ENCODE peak calls at places on chromosomes 2 and 18, in ten cellular contexts. One of them, this sample, is unnamed.

GRCh38 chr2:24652265-24653232 is 140.6 kb downstream of the PTRHD1 start:
- DNase-seq in H54: no peak
- DNase-seq in NCI-H510A treated with DMSO at 0.1 percent for 48 hours: peak; percentile 53
- DNase-seq in mesenteric fat pad: no peak
- DNase-seq in AG09309: no peak
- DNase-seq in NCI-H524: no peak
- DNase-seq in GM19239: no peak
- DNase-seq in activated CD8-positive, alpha-beta memory T cell treated with anti-CD3 and anti-CD28 coated beads for 1 hour: no peak
- DNase-seq in cardiac muscle cell: no peak
- DNase-seq in adrenal gland: no peak
- DNase-seq in this sample: no peak

GRCh38 chr18:45384137-45384998 is 230.9 kb upstream of the SLC14A2 start:
- DNase-seq in H54: peak; percentile 16
- DNase-seq in NCI-H510A treated with DMSO at 0.1 percent for 48 hours: peak; percentile 32
- DNase-seq in mesenteric fat pad: no peak
- DNase-seq in AG09309: no peak
- DNase-seq in NCI-H524: peak; percentile 30
- DNase-seq in GM19239: peak; percentile 21
- DNase-seq in activated CD8-positive, alpha-beta memory T cell treated with anti-CD3 and anti-CD28 coated beads for 1 hour: peak; percentile 4
- DNase-seq in cardiac muscle cell: peak; percentile 60
- DNase-seq in adrenal gland: peak; percentile 39
- DNase-seq in this sample: no peak

GRCh38 chr2:215145611-215146010 is 7.2 kb upstream of the ABCA12 start:
- DNase-seq in H54: no peak
- DNase-seq in NCI-H510A treated with DMSO at 0.1 percent for 48 hours: no peak
- DNase-seq in mesenteric fat pad: no peak
- DNase-seq in AG09309: no peak
- DNase-seq in NCI-H524: no peak
- DNase-seq in GM19239: no peak
- DNase-seq in activated CD8-positive, alpha-beta memory T cell treated with anti-CD3 and anti-CD28 coated beads for 1 hour: no peak
- DNase-seq in cardiac muscle cell: peak; percentile 67
- DNase-seq in adrenal gland: no peak
- DNase-seq in this sample: no peak

GRCh38 chr2:168188011-168188410 is 59.4 kb downstream of the STK39 start:
- DNase-seq in H54: no peak
- DNase-seq in NCI-H510A treated with DMSO at 0.1 percent for 48 hours: no peak
- DNase-seq in mesenteric fat pad: no peak
- DNase-seq in AG09309: no peak
- DNase-seq in NCI-H524: no peak
- DNase-seq in GM19239: no peak
- DNase-seq in activated CD8-positive, alpha-beta memory T cell treated with anti-CD3 and anti-CD28 coated beads for 1 hour: no peak
- DNase-seq in cardiac muscle cell: no peak
- DNase-seq in adrenal gland: no peak
- DNase-seq in this sample: no peak

GRCh38 chr2:181985632-181986205 is at the start of gene PPP1R1C:
- DNase-seq in H54: no peak
- DNase-seq in NCI-H510A treated with DMSO at 0.1 percent for 48 hours: no peak
- DNase-seq in mesenteric fat pad: no peak
- DNase-seq in AG09309: no peak
- DNase-seq in NCI-H524: no peak
- DNase-seq in GM19239: no peak
- DNase-seq in activated CD8-positive, alpha-beta memory T cell treated with anti-CD3 and anti-CD28 coated beads for 1 hour: no peak
- DNase-seq in cardiac muscle cell: no peak
- DNase-seq in adrenal gland: no peak
- DNase-seq in this sample: no peak

GRCh38 chr2:202375006-202375610 is 1.0 kb upstream of the BMPR2 start:
- DNase-seq in H54: peak; percentile 31
- DNase-seq in NCI-H510A treated with DMSO at 0.1 percent for 48 hours: peak; percentile 45
- DNase-seq in mesenteric fat pad: no peak
- DNase-seq in AG09309: peak; percentile 40
- DNase-seq in NCI-H524: peak; percentile 68
- DNase-seq in GM19239: no peak
- DNase-seq in activated CD8-positive, alpha-beta memory T cell treated with anti-CD3 and anti-CD28 coated beads for 1 hour: peak; percentile 20
- DNase-seq in cardiac muscle cell: peak; percentile 93
- DNase-seq in adrenal gland: peak; percentile 73
- DNase-seq in this sample: peak; percentile 86

GRCh38 chr18:55491606-55492005 is 96.4 kb downstream of the TCF4 start:
- DNase-seq in H54: no peak
- DNase-seq in NCI-H510A treated with DMSO at 0.1 percent for 48 hours: no peak
- DNase-seq in mesenteric fat pad: no peak
- DNase-seq in AG09309: no peak
- DNase-seq in NCI-H524: peak; percentile 11
- DNase-seq in GM19239: no peak
- DNase-seq in activated CD8-positive, alpha-beta memory T cell treated with anti-CD3 and anti-CD28 coated beads for 1 hour: no peak
- DNase-seq in cardiac muscle cell: no peak
- DNase-seq in adrenal gland: no peak
- DNase-seq in this sample: no peak

GRCh38 chr2:2582998-2583545 is 252.0 kb upstream of the MYT1L start:
- DNase-seq in H54: no peak
- DNase-seq in NCI-H510A treated with DMSO at 0.1 percent for 48 hours: no peak
- DNase-seq in mesenteric fat pad: peak; percentile 47
- DNase-seq in AG09309: no peak
- DNase-seq in NCI-H524: no peak
- DNase-seq in GM19239: no peak
- DNase-seq in activated CD8-positive, alpha-beta memory T cell treated with anti-CD3 and anti-CD28 coated beads for 1 hour: no peak
- DNase-seq in cardiac muscle cell: no peak
- DNase-seq in adrenal gland: no peak
- DNase-seq in this sample: peak; percentile 31

GRCh38 chr2:103788875-103789715 is 1027.3 kb downstream of the TMEM182 start:
- DNase-seq in H54: peak; percentile 1
- DNase-seq in NCI-H510A treated with DMSO at 0.1 percent for 48 hours: no peak
- DNase-seq in mesenteric fat pad: no peak
- DNase-seq in AG09309: no peak
- DNase-seq in NCI-H524: no peak
- DNase-seq in GM19239: no peak
- DNase-seq in activated CD8-positive, alpha-beta memory T cell treated with anti-CD3 and anti-CD28 coated beads for 1 hour: no peak
- DNase-seq in cardiac muscle cell: no peak
- DNase-seq in adrenal gland: peak; percentile 21
- DNase-seq in this sample: no peak

GRCh38 chr2:168348076-168348475 is 100.7 kb upstream of the STK39 start:
- DNase-seq in H54: peak; percentile 18
- DNase-seq in NCI-H510A treated with DMSO at 0.1 percent for 48 hours: peak; percentile 22
- DNase-seq in mesenteric fat pad: no peak
- DNase-seq in AG09309: no peak
- DNase-seq in NCI-H524: peak; percentile 18
- DNase-seq in GM19239: no peak
- DNase-seq in activated CD8-positive, alpha-beta memory T cell treated with anti-CD3 and anti-CD28 coated beads for 1 hour: no peak
- DNase-seq in cardiac muscle cell: peak; percentile 56
- DNase-seq in adrenal gland: no peak
- DNase-seq in this sample: no peak

GRCh38 chr2:85947593-85947992 is 58.8 kb upstream of the ST3GAL5 start:
- DNase-seq in H54: no peak
- DNase-seq in NCI-H510A treated with DMSO at 0.1 percent for 48 hours: no peak
- DNase-seq in mesenteric fat pad: no peak
- DNase-seq in AG09309: no peak
- DNase-seq in NCI-H524: no peak
- DNase-seq in GM19239: no peak
- DNase-seq in activated CD8-positive, alpha-beta memory T cell treated with anti-CD3 and anti-CD28 coated beads for 1 hour: no peak
- DNase-seq in cardiac muscle cell: no peak
- DNase-seq in adrenal gland: no peak
- DNase-seq in this sample: no peak

GRCh38 chr2:136118819-136119716 is 1.1 kb upstream of the CXCR4 start:
- DNase-seq in H54: no peak
- DNase-seq in NCI-H510A treated with DMSO at 0.1 percent for 48 hours: peak; percentile 86
- DNase-seq in mesenteric fat pad: no peak
- DNase-seq in AG09309: no peak
- DNase-seq in NCI-H524: peak; percentile 74
- DNase-seq in GM19239: no peak
- DNase-seq in activated CD8-positive, alpha-beta memory T cell treated with anti-CD3 and anti-CD28 coated beads for 1 hour: peak; percentile 75
- DNase-seq in cardiac muscle cell: no peak
- DNase-seq in adrenal gland: peak; percentile 47
- DNase-seq in this sample: no peak

GRCh38 chr2:185219981-185220380 is 518.6 kb upstream of the FSIP2 start:
- DNase-seq in H54: no peak
- DNase-seq in NCI-H510A treated with DMSO at 0.1 percent for 48 hours: no peak
- DNase-seq in mesenteric fat pad: no peak
- DNase-seq in AG09309: no peak
- DNase-seq in NCI-H524: peak; percentile 19
- DNase-seq in GM19239: no peak
- DNase-seq in activated CD8-positive, alpha-beta memory T cell treated with anti-CD3 and anti-CD28 coated beads for 1 hour: no peak
- DNase-seq in cardiac muscle cell: no peak
- DNase-seq in adrenal gland: no peak
- DNase-seq in this sample: no peak

GRCh38 chr2:107740300-107740699 is 86.4 kb upstream of the RGPD4 start:
- DNase-seq in H54: no peak
- DNase-seq in NCI-H510A treated with DMSO at 0.1 percent for 48 hours: no peak
- DNase-seq in mesenteric fat pad: no peak
- DNase-seq in AG09309: no peak
- DNase-seq in NCI-H524: no peak
- DNase-seq in GM19239: no peak
- DNase-seq in activated CD8-positive, alpha-beta memory T cell treated with anti-CD3 and anti-CD28 coated beads for 1 hour: no peak
- DNase-seq in cardiac muscle cell: no peak
- DNase-seq in adrenal gland: no peak
- DNase-seq in this sample: no peak

GRCh38 chr2:207311316-207312005 is 145.7 kb upstream of the KLF7 start:
- DNase-seq in H54: peak; percentile 52
- DNase-seq in NCI-H510A treated with DMSO at 0.1 percent for 48 hours: peak; percentile 35
- DNase-seq in mesenteric fat pad: no peak
- DNase-seq in AG09309: peak; percentile 92
- DNase-seq in NCI-H524: peak; percentile 9
- DNase-seq in GM19239: no peak
- DNase-seq in activated CD8-positive, alpha-beta memory T cell treated with anti-CD3 and anti-CD28 coated beads for 1 hour: no peak
- DNase-seq in cardiac muscle cell: peak; percentile 97
- DNase-seq in adrenal gland: peak; percentile 70
- DNase-seq in this sample: no peak

GRCh38 chr2:45005261-45006002 is 3.8 kb downstream of the SIX2 start:
- DNase-seq in H54: no peak
- DNase-seq in NCI-H510A treated with DMSO at 0.1 percent for 48 hours: no peak
- DNase-seq in mesenteric fat pad: no peak
- DNase-seq in AG09309: no peak
- DNase-seq in NCI-H524: no peak
- DNase-seq in GM19239: no peak
- DNase-seq in activated CD8-positive, alpha-beta memory T cell treated with anti-CD3 and anti-CD28 coated beads for 1 hour: no peak
- DNase-seq in cardiac muscle cell: no peak
- DNase-seq in adrenal gland: no peak
- DNase-seq in this sample: no peak

GRCh38 chr2:31256611-31257382 is 22.8 kb downstream of the EHD3 start:
- DNase-seq in H54: no peak
- DNase-seq in NCI-H510A treated with DMSO at 0.1 percent for 48 hours: peak; percentile 45
- DNase-seq in mesenteric fat pad: no peak
- DNase-seq in AG09309: no peak
- DNase-seq in NCI-H524: no peak
- DNase-seq in GM19239: no peak
- DNase-seq in activated CD8-positive, alpha-beta memory T cell treated with anti-CD3 and anti-CD28 coated beads for 1 hour: no peak
- DNase-seq in cardiac muscle cell: no peak
- DNase-seq in adrenal gland: no peak
- DNase-seq in this sample: no peak

GRCh38 chr2:172395503-172395902 is 31.9 kb upstream of the ITGA6 start:
- DNase-seq in H54: no peak
- DNase-seq in NCI-H510A treated with DMSO at 0.1 percent for 48 hours: no peak
- DNase-seq in mesenteric fat pad: no peak
- DNase-seq in AG09309: no peak
- DNase-seq in NCI-H524: no peak
- DNase-seq in GM19239: no peak
- DNase-seq in activated CD8-positive, alpha-beta memory T cell treated with anti-CD3 and anti-CD28 coated beads for 1 hour: no peak
- DNase-seq in cardiac muscle cell: peak; percentile 47
- DNase-seq in adrenal gland: no peak
- DNase-seq in this sample: no peak

GRCh38 chr2:110101280-110101844 is 14.3 kb downstream of the MALL start:
- DNase-seq in H54: peak; percentile 79
- DNase-seq in NCI-H510A treated with DMSO at 0.1 percent for 48 hours: peak; percentile 93
- DNase-seq in mesenteric fat pad: peak; percentile 96
- DNase-seq in AG09309: peak; percentile 100
- DNase-seq in NCI-H524: no peak
- DNase-seq in GM19239: no peak
- DNase-seq in activated CD8-positive, alpha-beta memory T cell treated with anti-CD3 and anti-CD28 coated beads for 1 hour: no peak
- DNase-seq in cardiac muscle cell: peak; percentile 100
- DNase-seq in adrenal gland: peak; percentile 98
- DNase-seq in this sample: peak; percentile 96

GRCh38 chr2:101007415-101008345 is 5.6 kb downstream of the RPL31 start:
- DNase-seq in H54: no peak
- DNase-seq in NCI-H510A treated with DMSO at 0.1 percent for 48 hours: no peak
- DNase-seq in mesenteric fat pad: no peak
- DNase-seq in AG09309: no peak
- DNase-seq in NCI-H524: no peak
- DNase-seq in GM19239: no peak
- DNase-seq in activated CD8-positive, alpha-beta memory T cell treated with anti-CD3 and anti-CD28 coated beads for 1 hour: no peak
- DNase-seq in cardiac muscle cell: no peak
- DNase-seq in adrenal gland: no peak
- DNase-seq in this sample: no peak

GRCh38 chr2:53473236-53473635 is 294.4 kb upstream of the CHAC2 start:
- DNase-seq in H54: no peak
- DNase-seq in NCI-H510A treated with DMSO at 0.1 percent for 48 hours: peak; percentile 48
- DNase-seq in mesenteric fat pad: no peak
- DNase-seq in AG09309: no peak
- DNase-seq in NCI-H524: peak; percentile 52
- DNase-seq in GM19239: no peak
- DNase-seq in activated CD8-positive, alpha-beta memory T cell treated with anti-CD3 and anti-CD28 coated beads for 1 hour: no peak
- DNase-seq in cardiac muscle cell: no peak
- DNase-seq in adrenal gland: no peak
- DNase-seq in this sample: no peak

GRCh38 chr2:232871835-232872736 is 2.0 kb downstream of the SNORC start:
- DNase-seq in H54: no peak
- DNase-seq in NCI-H510A treated with DMSO at 0.1 percent for 48 hours: no peak
- DNase-seq in mesenteric fat pad: no peak
- DNase-seq in AG09309: no peak
- DNase-seq in NCI-H524: no peak
- DNase-seq in GM19239: no peak
- DNase-seq in activated CD8-positive, alpha-beta memory T cell treated with anti-CD3 and anti-CD28 coated beads for 1 hour: no peak
- DNase-seq in cardiac muscle cell: no peak
- DNase-seq in adrenal gland: no peak
- DNase-seq in this sample: peak; percentile 50

GRCh38 chr2:225334524-225334923 is 65.0 kb upstream of the NYAP2 start:
- DNase-seq in H54: no peak
- DNase-seq in NCI-H510A treated with DMSO at 0.1 percent for 48 hours: peak; percentile 84
- DNase-seq in mesenteric fat pad: no peak
- DNase-seq in AG09309: no peak
- DNase-seq in NCI-H524: no peak
- DNase-seq in GM19239: no peak
- DNase-seq in activated CD8-positive, alpha-beta memory T cell treated with anti-CD3 and anti-CD28 coated beads for 1 hour: no peak
- DNase-seq in cardiac muscle cell: no peak
- DNase-seq in adrenal gland: no peak
- DNase-seq in this sample: no peak

GRCh38 chr2:220931491-220931890 is 640.6 kb downstream of the EPHA4 start:
- DNase-seq in H54: no peak
- DNase-seq in NCI-H510A treated with DMSO at 0.1 percent for 48 hours: no peak
- DNase-seq in mesenteric fat pad: no peak
- DNase-seq in AG09309: no peak
- DNase-seq in NCI-H524: no peak
- DNase-seq in GM19239: no peak
- DNase-seq in activated CD8-positive, alpha-beta memory T cell treated with anti-CD3 and anti-CD28 coated beads for 1 hour: no peak
- DNase-seq in cardiac muscle cell: no peak
- DNase-seq in adrenal gland: no peak
- DNase-seq in this sample: no peak

GRCh38 chr18:31484461-31484860 is 13.5 kb upstream of the DSG2 start:
- DNase-seq in H54: no peak
- DNase-seq in NCI-H510A treated with DMSO at 0.1 percent for 48 hours: no peak
- DNase-seq in mesenteric fat pad: no peak
- DNase-seq in AG09309: no peak
- DNase-seq in NCI-H524: no peak
- DNase-seq in GM19239: no peak
- DNase-seq in activated CD8-positive, alpha-beta memory T cell treated with anti-CD3 and anti-CD28 coated beads for 1 hour: no peak
- DNase-seq in cardiac muscle cell: no peak
- DNase-seq in adrenal gland: no peak
- DNase-seq in this sample: no peak

GRCh38 chr2:19120941-19121750 is 237.3 kb downstream of the OSR1 start:
- DNase-seq in H54: peak; percentile 57
- DNase-seq in NCI-H510A treated with DMSO at 0.1 percent for 48 hours: no peak
- DNase-seq in mesenteric fat pad: no peak
- DNase-seq in AG09309: peak; percentile 83
- DNase-seq in NCI-H524: no peak
- DNase-seq in GM19239: no peak
- DNase-seq in activated CD8-positive, alpha-beta memory T cell treated with anti-CD3 and anti-CD28 coated beads for 1 hour: no peak
- DNase-seq in cardiac muscle cell: peak; percentile 93
- DNase-seq in adrenal gland: peak; percentile 14
- DNase-seq in this sample: no peak

GRCh38 chr2:80303006-80303741 is 1.4 kb downstream of the LRRTM1 start:
- DNase-seq in H54: no peak
- DNase-seq in NCI-H510A treated with DMSO at 0.1 percent for 48 hours: no peak
- DNase-seq in mesenteric fat pad: no peak
- DNase-seq in AG09309: no peak
- DNase-seq in NCI-H524: no peak
- DNase-seq in GM19239: no peak
- DNase-seq in activated CD8-positive, alpha-beta memory T cell treated with anti-CD3 and anti-CD28 coated beads for 1 hour: no peak
- DNase-seq in cardiac muscle cell: no peak
- DNase-seq in adrenal gland: no peak
- DNase-seq in this sample: no peak

GRCh38 chr2:58870704-58871103 is 629.6 kb upstream of the FANCL start:
- DNase-seq in H54: peak; percentile 0
- DNase-seq in NCI-H510A treated with DMSO at 0.1 percent for 48 hours: no peak
- DNase-seq in mesenteric fat pad: no peak
- DNase-seq in AG09309: no peak
- DNase-seq in NCI-H524: no peak
- DNase-seq in GM19239: no peak
- DNase-seq in activated CD8-positive, alpha-beta memory T cell treated with anti-CD3 and anti-CD28 coated beads for 1 hour: no peak
- DNase-seq in cardiac muscle cell: no peak
- DNase-seq in adrenal gland: no peak
- DNase-seq in this sample: no peak

This sample was measured in coronary artery.